ENCODE peak calls at places on chromosome 4, in eight cellular contexts. G is transverse colon; Z is HT1080; B is stimulated activated CD8-positive, alpha-beta memory T cell treated with anti-CD3 and anti-CD28 coated beads, Interleukin-15, amount 100 ng/mL, for 24 hours; W is activated CD4-positive, alpha-beta T cell treated with anti-CD3 and anti-CD28 coated beads, Interleukin-2, amount 10 ng/mL, durations not matched to agents 7 days and 5 days; V is aorta; C is BE2C; N is SW480. R is an unnamed sample.

GRCh38 chr4:184506527-184507121 is 32.3 kb upstream of the IRF2 start:
- DNase-seq in B (no peak), Z (peak), V (peak), C (no peak), N (peak), W (peak), G (peak), R (no peak)

GRCh38 chr4:169649545-169650226 is 29.3 kb downstream of the CLCN3 start:
- DNase-seq in Z (no peak), G (no peak), W (no peak), N (no peak), B (no peak), V (peak), C (no peak), R (no peak)

GRCh38 chr4:52919451-52919850 is 57.3 kb downstream of the RASL11B start:
- DNase-seq in B (no peak), Z (no peak), G (no peak), C (no peak), V (no peak), N (no peak), W (no peak), R (no peak)

GRCh38 chr4:143411527-143412480 is 75.1 kb downstream of the GAB1 start:
- DNase-seq in W (no peak), C (no peak), B (no peak), Z (no peak), G (no peak), V (no peak), N (no peak), R (no peak)

GRCh38 chr4:41594439-41594838 is 56.5 kb downstream of the LIMCH1 start:
- DNase-seq in C (peak), Z (no peak), W (no peak), V (peak), N (no peak), G (no peak), B (no peak), R (no peak)

GRCh38 chr4:101232074-101232776 is 115.1 kb downstream of the PPP3CA start:
- DNase-seq in N (no peak), C (no peak), Z (peak), W (no peak), G (no peak), B (no peak), V (peak), R (no peak)

GRCh38 chr4:110860125-110860524 is 237.2 kb upstream of the PITX2 start:
- DNase-seq in N (no peak), V (no peak), W (no peak), C (no peak), B (no peak), G (no peak), Z (no peak), R (no peak)

GRCh38 chr4:41258783-41259182 is 2.1 kb downstream of the UCHL1 start:
- DNase-seq in G (no peak), V (no peak), B (no peak), W (no peak), C (peak), Z (peak), N (peak), R (no peak)

GRCh38 chr4:121860121-121860520 is 10.2 kb downstream of the BBS7 start:
- DNase-seq in G (no peak), W (no peak), N (no peak), B (no peak), C (no peak), Z (no peak), V (no peak), R (no peak)

GRCh38 chr4:118350961-118351360 is 1.8 kb downstream of the PRSS12 start:
- DNase-seq in Z (no peak), V (no peak), N (no peak), C (no peak), G (no peak), B (no peak), W (no peak), R (no peak)

GRCh38 chr4:149835280-149835679 is 19.6 kb upstream of the IQCM start:
- DNase-seq in C (no peak), V (no peak), G (no peak), Z (no peak), N (no peak), B (no peak), W (no peak), R (no peak)

GRCh38 chr4:132386130-132386529 is 763.0 kb upstream of the PCDH10 start:
- DNase-seq in W (no peak), N (no peak), G (no peak), V (no peak), C (no peak), B (no peak), Z (no peak), R (no peak)

GRCh38 chr4:155569471-155569870 is 97.2 kb upstream of the GUCY1A1 start:
- DNase-seq in G (no peak), B (no peak), Z (no peak), V (no peak), C (no peak), N (no peak), W (no peak), R (no peak)

GRCh38 chr4:125519376-125520171 is 204.8 kb downstream of the FAT4 start:
- DNase-seq in B (no peak), Z (no peak), N (no peak), C (no peak), W (no peak), G (no peak), V (no peak), R (no peak)

GRCh38 chr4:67549123-67549522 is 3.8 kb upstream of the CENPC start:
- DNase-seq in V (no peak), Z (peak), N (peak), C (no peak), G (no peak), W (peak), B (no peak), R (no peak)

GRCh38 chr4:47486306-47486705 is 1.2 kb downstream of the ATP10D start:
- DNase-seq in B (no peak), Z (peak), V (no peak), N (no peak), W (no peak), G (no peak), C (no peak), R (no peak)

GRCh38 chr4:54676062-54676461 is 18.3 kb downstream of the KIT start:
- DNase-seq in Z (no peak), C (no peak), W (no peak), G (no peak), N (no peak), V (no peak), B (no peak), R (no peak)

GRCh38 chr4:12124138-12124537 is 695.4 kb upstream of the HS3ST1 start:
- DNase-seq in V (no peak), N (no peak), C (no peak), B (no peak), Z (no peak), G (no peak), W (no peak), R (no peak)

GRCh38 chr4:99816611-99817309 is at the start of gene DAPP1:
- DNase-seq in Z (no peak), G (peak), V (peak), N (no peak), C (no peak), B (peak), W (peak), R (no peak)

GRCh38 chr4:183790661-183791060 is 114.4 kb upstream of the STOX2 start:
- DNase-seq in B (no peak), C (no peak), V (no peak), W (no peak), Z (no peak), N (no peak), G (no peak), R (no peak)

GRCh38 chr4:157115613-157116340 is 39.8 kb downstream of the GLRB start:
- DNase-seq in N (peak), V (no peak), G (no peak), C (no peak), W (no peak), B (no peak), Z (peak), R (no peak)

GRCh38 chr4:40552536-40552935 is 77.1 kb downstream of the RBM47 start:
- DNase-seq in W (no peak), G (no peak), N (no peak), Z (peak), C (no peak), V (no peak), B (no peak), R (no peak)

GRCh38 chr4:71404049-71404448 is 65.2 kb downstream of the SLC4A4 start:
- DNase-seq in C (no peak), Z (peak), V (no peak), G (no peak), W (no peak), N (no peak), B (no peak), R (no peak)

GRCh38 chr4:184843984-184844554 is 18.3 kb upstream of the ACSL1 start:
- DNase-seq in N (no peak), G (no peak), B (no peak), V (no peak), Z (no peak), W (no peak), C (no peak), R (no peak)

GRCh38 chr4:8778301-8778700 is 93.3 kb downstream of the HMX1 start:
- DNase-seq in N (no peak), B (no peak), C (no peak), Z (no peak), V (no peak), G (no peak), W (no peak), R (no peak)

GRCh38 chr4:1192493-1193205 is 20.3 kb upstream of the SPON2 start:
- DNase-seq in Z (no peak), N (no peak), V (peak), W (no peak), B (no peak), C (no peak), G (peak), R (no peak)

GRCh38 chr4:14566518-14566917 is 435.8 kb upstream of the CPEB2 start:
- DNase-seq in N (peak), C (no peak), G (no peak), B (no peak), Z (peak), V (no peak), W (no peak), R (no peak)

GRCh38 chr4:82551734-82552133 is 10.1 kb downstream of the TMEM150C start:
- DNase-seq in V (no peak), G (no peak), Z (no peak), C (no peak), W (no peak), N (no peak), B (no peak), R (no peak)

GRCh38 chr4:116439330-116439729 is 646.0 kb downstream of the TRAM1L1 start:
- DNase-seq in Z (no peak), G (no peak), V (no peak), B (no peak), W (no peak), C (no peak), N (no peak), R (no peak)

GRCh38 chr4:122854444-122854843 is 27.8 kb downstream of the FGF2 start:
- DNase-seq in W (no peak), B (no peak), C (no peak), V (peak), Z (no peak), G (no peak), N (no peak), R (no peak)

GRCh38 chr4:19438228-19438627 is 813.5 kb upstream of the SLIT2 start:
- DNase-seq in W (no peak), G (no peak), N (no peak), C (no peak), Z (no peak), V (no peak), B (no peak), R (no peak)

GRCh38 chr4:87123241-87123640 is 97.2 kb downstream of the KLHL8 start:
- DNase-seq in Z (no peak), N (no peak), B (no peak), V (no peak), G (no peak), C (no peak), W (no peak), R (no peak)

GRCh38 chr4:185128272-185129119 is 14.6 kb upstream of the SLC25A4 start:
- DNase-seq in G (peak), B (no peak), C (peak), V (peak), Z (no peak), N (peak), W (peak), R (peak)

GRCh38 chr4:38958453-38958852 is 73.8 kb downstream of the TMEM156 start:
- DNase-seq in B (no peak), N (no peak), W (no peak), C (no peak), G (no peak), Z (no peak), V (no peak), R (no peak)

GRCh38 chr4:1090465-1091440 is 22.6 kb downstream of the RNF212 start:
- DNase-seq in N (no peak), C (no peak), G (no peak), B (no peak), V (no peak), Z (no peak), W (no peak), R (no peak)

GRCh38 chr4:73499996-73500765 is 18.6 kb downstream of the AFM start:
- DNase-seq in G (no peak), Z (no peak), V (no peak), N (no peak), W (no peak), C (no peak), B (no peak), R (no peak)